ENCODE peak calls at places on chromosomes 6 and 20, in seven cellular contexts. One of them, this sample, is unnamed.
A peak's percentile ranks its signal among the peaks of the same experiment; 100 is the strongest.

GRCh38 chr20:48440916-48441315 is 386.9 kb downstream of the PREX1 start:
- DNase-seq in vagina: no peak
- DNase-seq in stomach: no peak
- DNase-seq in spleen: no peak
- DNase-seq in GM23338: no peak
- DNase-seq in HepG2: no peak
- DNase-seq in prostate gland: no peak
- DNase-seq in this sample: no peak

GRCh38 chr6:44642870-44643522 is 255.5 kb downstream of the CDC5L start:
- DNase-seq in vagina: no peak
- DNase-seq in stomach: no peak
- DNase-seq in spleen: no peak
- DNase-seq in GM23338: no peak
- DNase-seq in HepG2: no peak
- DNase-seq in prostate gland: no peak
- DNase-seq in this sample: no peak

GRCh38 chr20:57746201-57746600 is 36.4 kb upstream of the PMEPA1 start:
- DNase-seq in vagina: no peak
- DNase-seq in stomach: no peak
- DNase-seq in spleen: peak; percentile 63
- DNase-seq in GM23338: no peak
- DNase-seq in HepG2: no peak
- DNase-seq in prostate gland: no peak
- DNase-seq in this sample: no peak

GRCh38 chr6:142810952-142811514 is 133.9 kb downstream of the HIVEP2 start:
- DNase-seq in vagina: no peak
- DNase-seq in stomach: no peak
- DNase-seq in spleen: no peak
- DNase-seq in GM23338: peak; percentile 10
- DNase-seq in HepG2: no peak
- DNase-seq in prostate gland: no peak
- DNase-seq in this sample: no peak

GRCh38 chr20:51221791-51222408 is 199.0 kb upstream of the KCNG1 start:
- DNase-seq in vagina: no peak
- DNase-seq in stomach: no peak
- DNase-seq in spleen: no peak
- DNase-seq in GM23338: peak; percentile 72
- DNase-seq in HepG2: no peak
- DNase-seq in prostate gland: no peak
- DNase-seq in this sample: no peak

GRCh38 chr6:43695078-43695966 is 7.7 kb upstream of the MRPS18A start:
- DNase-seq in vagina: no peak
- DNase-seq in stomach: peak; percentile 88
- DNase-seq in spleen: no peak
- DNase-seq in GM23338: peak; percentile 77
- DNase-seq in HepG2: no peak
- DNase-seq in prostate gland: no peak
- DNase-seq in this sample: no peak

GRCh38 chr6:144349690-144350132 is 64.6 kb downstream of the UTRN start:
- DNase-seq in vagina: no peak
- DNase-seq in stomach: no peak
- DNase-seq in spleen: no peak
- DNase-seq in GM23338: no peak
- DNase-seq in HepG2: peak; percentile 81
- DNase-seq in prostate gland: no peak
- DNase-seq in this sample: no peak

GRCh38 chr6:47810885-47811284 is 29.1 kb downstream of the OPN5 start:
- DNase-seq in vagina: no peak
- DNase-seq in stomach: no peak
- DNase-seq in spleen: no peak
- DNase-seq in GM23338: peak; percentile 46
- DNase-seq in HepG2: peak; percentile 16
- DNase-seq in prostate gland: no peak
- DNase-seq in this sample: no peak

GRCh38 chr6:140921366-140922226 is 1211.1 kb upstream of the GJE1 start:
- DNase-seq in vagina: no peak
- DNase-seq in stomach: no peak
- DNase-seq in spleen: no peak
- DNase-seq in GM23338: peak; percentile 63
- DNase-seq in HepG2: peak; percentile 61
- DNase-seq in prostate gland: peak; percentile 31
- DNase-seq in this sample: peak; percentile 13

GRCh38 chr6:139982652-139983051 is 608.2 kb upstream of the CITED2 start:
- DNase-seq in vagina: no peak
- DNase-seq in stomach: no peak
- DNase-seq in spleen: no peak
- DNase-seq in GM23338: peak; percentile 50
- DNase-seq in HepG2: no peak
- DNase-seq in prostate gland: no peak
- DNase-seq in this sample: peak; percentile 37

GRCh38 chr6:155171747-155172191 is 92.0 kb upstream of the CLDN20 start:
- DNase-seq in vagina: no peak
- DNase-seq in stomach: no peak
- DNase-seq in spleen: no peak
- DNase-seq in GM23338: no peak
- DNase-seq in HepG2: no peak
- DNase-seq in prostate gland: no peak
- DNase-seq in this sample: no peak

GRCh38 chr6:105786890-105787655 is 299.1 kb upstream of the PRDM1 start:
- DNase-seq in vagina: no peak
- DNase-seq in stomach: no peak
- DNase-seq in spleen: no peak
- DNase-seq in GM23338: no peak
- DNase-seq in HepG2: no peak
- DNase-seq in prostate gland: no peak
- DNase-seq in this sample: no peak

GRCh38 chr6:148874698-148875293 is 128.0 kb downstream of the UST start:
- DNase-seq in vagina: no peak
- DNase-seq in stomach: no peak
- DNase-seq in spleen: no peak
- DNase-seq in GM23338: no peak
- DNase-seq in HepG2: no peak
- DNase-seq in prostate gland: no peak
- DNase-seq in this sample: no peak
- TF ChIP-seq POLR2AphosphoS5 in vagina: no peak
- TF ChIP-seq POLR2AphosphoS5 in stomach: no peak
- TF ChIP-seq POLR2AphosphoS5 in spleen: no peak
- TF ChIP-seq POLR2AphosphoS5 in GM23338: no peak
- TF ChIP-seq POLR2AphosphoS5 in HepG2: no peak
- TF ChIP-seq POLR2AphosphoS5 in prostate gland: no peak
- TF ChIP-seq POLR2AphosphoS5 in this sample: no peak

DNA sequence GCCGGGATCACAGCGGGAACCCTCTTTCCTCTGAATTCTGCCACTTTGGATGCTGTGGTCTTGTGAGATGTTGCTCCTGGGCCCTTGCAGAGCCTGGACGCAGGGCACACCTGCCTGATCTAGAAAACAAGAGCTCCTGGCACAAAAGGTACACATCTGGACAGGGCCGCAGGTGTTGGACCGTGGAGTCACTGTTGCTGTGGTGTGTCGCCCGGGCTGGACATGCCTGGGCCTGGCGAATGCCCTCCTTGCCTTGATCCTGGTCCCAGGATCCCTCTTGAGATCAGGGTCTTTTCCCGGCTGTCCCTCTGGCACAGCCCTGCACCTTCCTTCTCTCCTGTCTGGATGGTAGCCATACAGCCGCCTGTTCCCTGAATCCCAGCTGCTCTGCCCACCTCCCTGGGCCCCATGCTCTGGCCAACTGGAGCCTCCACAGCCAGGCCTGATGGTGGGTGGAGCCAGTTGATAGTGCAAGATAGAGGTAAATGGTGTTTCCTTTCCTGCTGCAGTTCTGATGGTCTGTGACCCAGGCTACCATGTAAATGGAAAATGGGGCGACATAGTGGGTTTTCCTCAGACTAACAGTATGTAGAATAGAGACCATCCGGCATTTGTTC is 5.0 kb downstream of the FOXP4 start:
- DNase-seq in vagina: no peak
- DNase-seq in stomach: peak; percentile 64
- DNase-seq in spleen: no peak
- DNase-seq in GM23338: no peak
- DNase-seq in HepG2: no peak
- DNase-seq in prostate gland: no peak
- DNase-seq in this sample: no peak
- H3K4me1 ChIP-seq in vagina: peaks cover 17% of the 10 kb centered on the region
- H3K4me1 ChIP-seq in stomach: peaks cover 51% of the 10 kb centered on the region
- H3K4me1 ChIP-seq in spleen: peaks cover 18% of the 10 kb centered on the region
- H3K4me1 ChIP-seq in GM23338: peaks cover 77% of the 10 kb centered on the region
- H3K4me1 ChIP-seq in HepG2: peaks cover 72% of the 10 kb centered on the region
- H3K4me1 ChIP-seq in prostate gland: peaks cover 3% of the 10 kb centered on the region
- H3K4me1 ChIP-seq in this sample: peaks cover 20% of the 10 kb centered on the region

DNA sequence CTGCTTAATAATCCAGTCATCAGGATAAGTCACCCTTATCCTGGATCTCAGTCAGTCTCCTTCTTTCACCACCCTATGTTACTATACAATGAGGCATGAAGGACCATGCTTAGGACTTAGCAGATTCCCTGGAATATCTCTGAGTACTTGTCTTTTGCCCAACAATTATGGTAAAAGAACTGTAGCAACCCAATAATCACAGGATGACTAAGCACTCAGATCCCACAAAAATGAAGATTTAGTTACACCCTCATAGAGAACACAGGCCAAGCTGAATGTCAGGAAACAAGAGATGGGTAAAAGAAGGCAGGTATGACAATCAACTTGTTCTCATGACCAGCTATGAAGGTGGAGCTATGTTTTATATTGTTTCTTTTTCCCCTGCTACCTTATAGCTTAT is 91.4 kb downstream of the EDN1 start:
- DNase-seq in vagina: no peak
- DNase-seq in stomach: no peak
- DNase-seq in spleen: no peak
- DNase-seq in GM23338: no peak
- DNase-seq in HepG2: no peak
- DNase-seq in prostate gland: no peak
- DNase-seq in this sample: no peak
- TF ChIP-seq POLR2AphosphoS5 in vagina: no peak
- TF ChIP-seq POLR2AphosphoS5 in stomach: no peak
- TF ChIP-seq POLR2AphosphoS5 in spleen: no peak
- TF ChIP-seq POLR2AphosphoS5 in GM23338: no peak
- TF ChIP-seq POLR2AphosphoS5 in HepG2: no peak
- TF ChIP-seq POLR2AphosphoS5 in prostate gland: no peak
- TF ChIP-seq POLR2AphosphoS5 in this sample: no peak

GRCh38 chr6:158797331-158798202 is 21.6 kb downstream of the EZR start:
- DNase-seq in vagina: no peak
- DNase-seq in stomach: peak; percentile 24
- DNase-seq in spleen: no peak
- DNase-seq in GM23338: no peak
- DNase-seq in HepG2: no peak
- DNase-seq in prostate gland: no peak
- DNase-seq in this sample: no peak

GRCh38 chr6:158796353-158796752 is 22.8 kb downstream of the EZR start:
- DNase-seq in vagina: no peak
- DNase-seq in stomach: peak; percentile 20
- DNase-seq in spleen: no peak
- DNase-seq in GM23338: no peak
- DNase-seq in HepG2: no peak
- DNase-seq in prostate gland: no peak
- DNase-seq in this sample: no peak

GRCh38 chr6:158795516-158795915 is 23.7 kb downstream of the EZR start:
- DNase-seq in vagina: no peak
- DNase-seq in stomach: peak; percentile 20
- DNase-seq in spleen: no peak
- DNase-seq in GM23338: no peak
- DNase-seq in HepG2: no peak
- DNase-seq in prostate gland: no peak
- DNase-seq in this sample: no peak

GRCh38 chr6:158799051-158799792 is 19.9 kb downstream of the EZR start:
- DNase-seq in vagina: no peak
- DNase-seq in stomach: peak; percentile 73
- DNase-seq in spleen: no peak
- DNase-seq in GM23338: no peak
- DNase-seq in HepG2: peak; percentile 72
- DNase-seq in prostate gland: peak; percentile 89
- DNase-seq in this sample: peak; percentile 72

GRCh38 chr6:158798311-158798710 is 20.9 kb downstream of the EZR start:
- DNase-seq in vagina: no peak
- DNase-seq in stomach: peak; percentile 19
- DNase-seq in spleen: peak; percentile 83
- DNase-seq in GM23338: no peak
- DNase-seq in HepG2: no peak
- DNase-seq in prostate gland: no peak
- DNase-seq in this sample: no peak
- H3K4me1 ChIP-seq in vagina: peaks cover 49% of the 10 kb centered on the region
- H3K4me1 ChIP-seq in stomach: peaks cover 76% of the 10 kb centered on the region
- H3K4me1 ChIP-seq in spleen: peaks cover 41% of the 10 kb centered on the region
- H3K4me1 ChIP-seq in GM23338: peaks cover 75% of the 10 kb centered on the region
- H3K4me1 ChIP-seq in HepG2: peaks cover 63% of the 10 kb centered on the region
- H3K4me1 ChIP-seq in prostate gland: peaks cover 19% of the 10 kb centered on the region
- H3K4me1 ChIP-seq in this sample: peaks cover 32% of the 10 kb centered on the region